ENCODE peak calls at places on chromosomes 16 and 17, in seven cellular contexts. Q, B, C, E, K, Y and U are unnamed samples.

GRCh38 chr17:32302037-32302436 is 36.4 kb downstream of the RHBDL3 start:
- DNase-seq in E (no peak), C (no peak), Q (no peak), B (no peak), K (no peak), Y (no peak), U (no peak)

GRCh38 chr16:83810906-83811305 is 3.1 kb downstream of the HSBP1 start:
- DNase-seq in Q (no peak), Y (no peak), K (no peak), C (no peak), B (no peak), E (no peak), U (no peak)

GRCh38 chr16:89115216-89115949 is 21.7 kb downstream of the ACSF3 start:
- DNase-seq in B (peak), C (peak), E (no peak), K (peak), Y (peak), Q (peak), U (no peak)

GRCh38 chr16:53960954-53961616 is 257.1 kb downstream of the FTO start:
- DNase-seq in Y (no peak), C (no peak), Q (no peak), E (no peak), B (no peak), K (no peak), U (no peak)

GRCh38 chr16:80197790-80198201 is 343.0 kb upstream of the DYNLRB2 start:
- DNase-seq in E (peak), B (no peak), Q (peak), Y (peak), C (no peak), K (no peak), U (no peak)

GRCh38 chr17:78753316-78754250 is 28.5 kb downstream of the CYTH1 start:
- DNase-seq in Y (no peak), C (no peak), B (no peak), K (no peak), Q (peak), E (no peak), U (no peak)

GRCh38 chr17:32536736-32537646 is 50.2 kb downstream of the CDK5R1 start:
- DNase-seq in B (no peak), C (no peak), Q (no peak), Y (no peak), K (no peak), E (peak), U (no peak)

GRCh38 chr17:66834919-66835454 is at the start of gene CACNG5:
- DNase-seq in K (no peak), E (no peak), C (no peak), Y (no peak), Q (no peak), B (no peak), U (no peak)

GRCh38 chr17:60091908-60092331 is 13.2 kb upstream of the HEATR6 start:
- DNase-seq in Q (peak), K (no peak), E (no peak), B (no peak), Y (no peak), C (no peak), U (no peak)

GRCh38 chr17:70629902-70630301 is 460.6 kb downstream of the KCNJ2 start:
- DNase-seq in Y (no peak), B (no peak), E (no peak), C (no peak), Q (peak), K (no peak), U (peak)

GRCh38 chr16:88455610-88456355 is 2.7 kb downstream of the ZFPM1 start:
- DNase-seq in Q (peak), E (no peak), B (peak), C (no peak), K (no peak), Y (peak), U (no peak)

GRCh38 chr16:50879873-50880695 is 138.2 kb downstream of the CYLD start:
- DNase-seq in B (no peak), K (no peak), E (no peak), Y (peak), C (no peak), Q (peak), U (no peak)

GRCh38 chr17:21387616-21388015 is 11.5 kb downstream of the KCNJ12 start:
- DNase-seq in E (no peak), Q (no peak), K (no peak), B (no peak), C (no peak), Y (no peak), U (no peak)

GRCh38 chr17:48244121-48244711 is 136.7 kb downstream of the SNX11 start:
- DNase-seq in Q (peak), B (no peak), K (no peak), Y (no peak), E (no peak), C (no peak), U (no peak)

GRCh38 chr17:33016920-33017319 is 25.3 kb downstream of the SPACA3 start:
- DNase-seq in E (no peak), B (no peak), C (no peak), Q (peak), K (no peak), Y (no peak), U (no peak)

GRCh38 chr17:63635313-63635712 is 13.1 kb downstream of the MAP3K3 start:
- DNase-seq in B (no peak), Y (no peak), Q (no peak), E (no peak), C (no peak), K (no peak), U (no peak)

GRCh38 chr16:54431997-54432367 is 145.4 kb upstream of the IRX3 start:
- DNase-seq in E (no peak), C (no peak), Y (no peak), Q (no peak), K (no peak), B (no peak), U (no peak)

GRCh38 chr16:19130852-19131808 is 17.4 kb downstream of the ITPRIPL2 start:
- DNase-seq in Y (peak), Q (peak), B (no peak), E (no peak), K (peak), C (no peak), U (peak)

GRCh38 chr17:20133552-20133951 is 124.4 kb downstream of the SPECC1 start:
- DNase-seq in B (no peak), K (no peak), E (no peak), Y (no peak), C (no peak), Q (no peak), U (no peak)

GRCh38 chr17:53426505-53426904 is 396.2 kb upstream of the KIF2B start:
- DNase-seq in K (no peak), Y (no peak), Q (no peak), B (no peak), E (no peak), C (no peak), U (no peak)

GRCh38 chr17:35590249-35590824 is 3.2 kb downstream of the AP2B1 start:
- DNase-seq in Q (no peak), C (no peak), B (no peak), K (no peak), E (no peak), Y (no peak), U (no peak)
- H3K4me3 ChIP-seq in Q (no peak), C (no peak), B (no peak), K (no peak), E (no peak), Y (no peak), U (no peak)

GRCh38 chr16:25161753-25162152 is 50.2 kb downstream of the LCMT1 start:
- DNase-seq in C (no peak), K (no peak), Y (no peak), B (no peak), E (no peak), Q (no peak), U (no peak)

GRCh38 chr16:25158401-25158800 is 46.9 kb downstream of the LCMT1 start:
- DNase-seq in Q (no peak), E (no peak), C (no peak), B (no peak), K (no peak), Y (no peak), U (no peak)

GRCh38 chr16:25151996-25152395 is 40.5 kb downstream of the LCMT1 start:
- DNase-seq in E (no peak), K (no peak), Y (no peak), Q (no peak), C (no peak), B (no peak), U (no peak)

GRCh38 chr16:25155553-25156460 is 44.3 kb downstream of the LCMT1 start:
- DNase-seq in Y (no peak), C (no peak), K (no peak), B (no peak), E (no peak), Q (no peak), U (no peak)

GRCh38 chr16:25157476-25157875 is 45.9 kb downstream of the LCMT1 start:
- DNase-seq in E (no peak), Q (no peak), Y (no peak), B (no peak), K (no peak), C (no peak), U (no peak)
- TF ChIP-seq CTCF in E (no peak), Q (no peak), Y (no peak), B (no peak), K (no peak), C (no peak), U (no peak)

DNA sequence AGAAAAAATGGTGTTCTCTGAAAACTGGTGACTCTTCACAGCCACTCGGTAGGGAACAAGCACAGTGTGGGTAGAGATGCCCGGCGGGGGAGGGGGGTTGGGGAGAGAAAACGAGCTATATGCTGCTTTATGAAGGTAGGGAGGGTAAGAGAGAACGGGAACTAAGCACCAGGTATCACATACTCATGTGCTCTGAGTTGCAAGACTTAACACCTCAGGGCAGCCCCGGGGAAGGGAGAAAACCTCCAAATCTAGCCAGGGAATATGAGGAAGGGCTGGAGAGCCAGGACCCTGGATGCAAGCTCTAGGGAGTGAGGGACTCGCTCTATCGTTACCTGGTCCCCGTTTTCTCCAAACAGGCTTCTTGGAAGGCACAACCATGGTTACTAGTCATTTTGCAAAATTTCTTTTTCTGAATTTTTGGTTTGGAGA is 35.3 kb downstream of the HIC1 start:
- DNase-seq in C (no peak), E (no peak), Q (no peak), B (peak), Y (no peak), K (no peak), U (no peak)
- H3K4me3 ChIP-seq in C (peak), E (no peak), Q (no peak), B (peak), Y (no peak), K (no peak), U (no peak)

DNA sequence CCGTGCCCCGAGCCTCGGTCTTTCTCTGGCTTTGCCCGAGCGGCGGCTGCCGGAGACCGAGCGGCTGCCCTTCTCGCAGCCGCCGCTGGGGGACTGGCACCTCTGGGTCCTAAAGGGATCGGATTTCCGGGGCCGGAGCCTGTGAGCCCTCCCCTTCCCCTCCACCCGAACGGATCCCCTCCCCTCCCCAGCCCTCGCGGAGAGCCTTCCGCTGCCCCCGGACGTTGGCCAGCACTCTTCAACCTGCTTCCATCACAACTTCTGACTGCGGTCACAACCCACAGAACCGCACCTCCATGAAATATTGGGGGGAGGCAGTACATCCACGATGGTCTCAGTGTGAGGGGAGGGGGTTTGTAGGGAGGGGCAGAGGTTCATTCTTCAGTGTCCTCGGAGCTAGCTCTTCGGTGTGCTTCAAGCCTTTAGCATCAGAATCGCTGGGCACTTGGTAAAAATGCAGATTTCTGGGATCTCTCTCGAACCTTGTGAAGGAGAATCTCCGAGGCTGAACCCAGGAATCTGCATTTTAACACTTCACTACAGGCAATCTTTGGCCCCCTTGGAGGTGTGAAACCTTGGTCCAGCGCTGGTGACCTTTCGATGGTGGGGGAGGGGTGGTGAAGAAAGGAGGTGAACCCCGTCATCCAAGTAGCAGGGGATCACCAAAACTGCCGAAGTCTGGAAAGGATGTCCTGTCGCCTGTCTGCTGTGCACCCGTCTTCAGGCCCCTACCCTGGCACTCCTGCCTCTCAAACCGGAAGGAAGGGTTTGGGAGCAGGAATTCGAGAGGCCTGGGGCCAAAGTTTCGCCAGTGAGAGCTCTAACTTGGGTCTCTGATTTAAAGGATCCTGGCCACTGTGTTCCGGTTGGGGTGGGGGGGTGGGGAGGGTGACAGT is 812 bp upstream of the PPP1R9B start:
- DNase-seq in C (peak), Y (peak), B (peak), K (peak), E (no peak), Q (peak), U (peak)
- TF ChIP-seq CTCF in C (peak), Y (peak), B (peak), K (peak), E (peak), Q (peak), U (peak)

DNA sequence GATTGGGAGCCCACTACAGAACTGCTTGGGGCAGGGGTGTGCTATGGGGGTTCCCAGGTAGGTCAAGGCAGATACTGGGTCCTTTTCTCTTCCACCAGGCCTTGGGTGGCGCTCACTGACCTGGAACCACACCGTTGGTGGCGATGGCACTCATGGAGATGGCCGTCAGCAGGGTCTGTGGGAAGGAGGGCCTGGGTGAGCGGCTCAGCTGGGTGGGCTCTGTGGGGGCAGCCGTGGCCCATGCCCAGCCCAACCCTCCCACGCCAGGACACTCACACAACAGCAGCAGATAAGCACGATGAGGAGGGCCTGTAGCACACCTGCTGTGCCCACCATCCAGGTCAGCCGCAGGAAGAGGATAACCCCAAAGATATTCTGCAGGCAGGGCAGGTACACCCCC is 10.8 kb downstream of the SLC12A4 start:
- DNase-seq in K (no peak), Q (no peak), B (no peak), Y (no peak), C (no peak), E (no peak), U (no peak)
- H3K4me3 ChIP-seq in K (no peak), Q (no peak), B (no peak), Y (no peak), C (no peak), E (no peak), U (no peak)

GRCh38 chr17:41885733-41886132 is 20.5 kb upstream of the KLHL11 start:
- DNase-seq in E (no peak), Q (no peak), B (no peak), C (no peak), K (no peak), Y (no peak), U (no peak)
- TF ChIP-seq CTCF in E (peak), Q (peak), B (peak), C (peak), K (no peak), Y (no peak), U (peak)

GRCh38 chr17:81340606-81341346 is 45.7 kb upstream of the SLC38A10 start:
- DNase-seq in E (no peak), Y (peak), Q (no peak), B (peak), K (peak), C (no peak), U (no peak)
- H3K4me3 ChIP-seq in E (peak), Y (peak), Q (peak), B (peak), K (peak), C (peak), U (no peak)

DNA sequence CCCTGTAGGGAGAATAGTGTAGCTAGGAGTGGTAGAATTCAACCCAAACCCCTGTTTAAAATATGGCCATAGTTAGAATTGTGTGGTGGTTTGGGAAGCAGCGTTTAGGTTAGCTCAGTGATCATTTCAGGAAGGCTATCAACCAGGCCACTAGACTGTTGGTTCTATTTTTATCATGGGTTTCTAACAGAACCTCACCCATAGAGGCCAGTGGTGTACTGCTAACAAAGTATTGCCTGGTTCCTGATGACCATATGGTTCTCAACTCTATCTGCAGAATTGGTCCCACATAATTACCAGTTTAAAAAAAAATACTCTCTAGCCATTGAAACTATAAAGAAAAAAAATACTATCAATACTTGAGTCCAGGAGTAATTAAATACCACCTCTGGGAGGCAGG is 70.5 kb upstream of the RASL10B start:
- DNase-seq in Q (no peak), C (no peak), K (no peak), E (no peak), B (no peak), Y (no peak), U (no peak)
- TF ChIP-seq CTCF in Q (no peak), C (peak), K (peak), E (no peak), B (no peak), Y (no peak), U (no peak)

GRCh38 chr16:368388-369158 is 1.8 kb downstream of the MRPL28 start:
- DNase-seq in Y (no peak), E (no peak), B (peak), C (no peak), K (no peak), Q (no peak), U (no peak)

GRCh38 chr16:369275-369865 is 968 bp downstream of the MRPL28 start:
- DNase-seq in Q (no peak), C (no peak), E (no peak), K (no peak), Y (no peak), B (peak), U (no peak)

GRCh38 chr16:370980-371728 is 816 bp upstream of the MRPL28 start:
- DNase-seq in C (no peak), K (no peak), Y (no peak), Q (no peak), E (no peak), B (peak), U (no peak)

GRCh38 chr16:370443-370842 is at the start of gene MRPL28:
- DNase-seq in Y (peak), B (peak), E (peak), Q (peak), K (peak), C (peak), U (peak)

DNA sequence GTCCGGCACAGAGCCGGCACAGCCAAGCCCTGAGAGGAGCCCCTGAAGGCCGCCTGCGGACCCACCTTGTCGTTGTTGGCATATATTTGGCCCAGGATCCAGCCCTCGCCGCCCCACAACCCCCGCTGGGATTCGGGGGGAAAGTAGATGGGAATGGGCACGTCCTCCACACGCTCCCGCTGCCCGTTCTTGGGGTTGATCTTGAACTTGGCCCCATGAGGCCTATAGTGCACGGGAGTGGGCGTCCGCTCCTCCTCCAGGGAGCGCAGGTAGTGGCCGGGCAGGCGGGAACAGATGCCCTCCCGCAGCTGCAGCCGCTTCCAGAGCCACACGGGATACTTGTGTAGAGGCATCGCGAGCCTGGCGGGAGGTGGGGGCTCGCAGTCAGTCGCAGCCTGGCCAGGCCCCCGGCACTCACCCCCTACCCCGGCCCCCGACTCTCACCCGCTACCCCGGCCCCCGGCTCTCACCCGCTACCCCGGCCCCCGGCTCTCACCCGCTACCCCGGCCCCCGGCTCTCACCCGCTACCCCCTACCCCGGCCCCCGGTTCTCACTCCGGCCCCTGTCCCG is 387 bp downstream of the MRPL28 start:
- DNase-seq in Q (no peak), C (no peak), Y (no peak), E (no peak), B (peak), K (no peak), U (no peak)
- H3K4me3 ChIP-seq in Q (peak), C (peak), Y (no peak), E (peak), B (peak), K (no peak), U (peak)